ENCODE peak calls at places on chromosomes 4 and X, in seven cellular contexts. One of them, this sample, is unnamed.

GRCh38 chrX:40652664-40653063 is 5.3 kb upstream of the CXorf38 start:
- DNase-seq in K562: no peak
- DNase-seq in stomach: no peak
- DNase-seq in upper lobe of left lung: no peak
- DNase-seq in Panc1: no peak
- DNase-seq in sigmoid colon: no peak
- DNase-seq in endothelial cell of umbilical vein: no peak
- DNase-seq in this sample: no peak

GRCh38 chr4:153222162-153222789 is 18.0 kb downstream of the TRIM2 start:
- DNase-seq in upper lobe of left lung: no peak
- DNase-seq in stomach: peak
- DNase-seq in Panc1: no peak
- DNase-seq in sigmoid colon: peak
- DNase-seq in K562: no peak
- DNase-seq in endothelial cell of umbilical vein: peak
- DNase-seq in this sample: peak

GRCh38 chrX:38975368-38975767 is 174.1 kb downstream of the MID1IP1 start:
- DNase-seq in sigmoid colon: no peak
- DNase-seq in stomach: no peak
- DNase-seq in Panc1: no peak
- DNase-seq in endothelial cell of umbilical vein: no peak
- DNase-seq in upper lobe of left lung: no peak
- DNase-seq in K562: no peak
- DNase-seq in this sample: no peak

GRCh38 chr4:11954093-11954492 is 525.4 kb upstream of the HS3ST1 start:
- DNase-seq in stomach: no peak
- DNase-seq in upper lobe of left lung: no peak
- DNase-seq in Panc1: no peak
- DNase-seq in K562: no peak
- DNase-seq in endothelial cell of umbilical vein: peak
- DNase-seq in sigmoid colon: no peak
- DNase-seq in this sample: peak

GRCh38 chr4:3389186-3389878 is 52.4 kb upstream of the HGFAC start:
- DNase-seq in sigmoid colon: peak
- DNase-seq in stomach: no peak
- DNase-seq in upper lobe of left lung: peak
- DNase-seq in Panc1: no peak
- DNase-seq in K562: no peak
- DNase-seq in endothelial cell of umbilical vein: no peak
- DNase-seq in this sample: no peak

GRCh38 chr4:78220283-78220682 is 163.2 kb downstream of the FRAS1 start:
- DNase-seq in Panc1: no peak
- DNase-seq in endothelial cell of umbilical vein: no peak
- DNase-seq in stomach: no peak
- DNase-seq in upper lobe of left lung: no peak
- DNase-seq in K562: no peak
- DNase-seq in sigmoid colon: no peak
- DNase-seq in this sample: no peak

GRCh38 chr4:48546336-48546735 is 56.3 kb downstream of the ZAR1 start:
- DNase-seq in upper lobe of left lung: no peak
- DNase-seq in endothelial cell of umbilical vein: peak
- DNase-seq in sigmoid colon: no peak
- DNase-seq in stomach: no peak
- DNase-seq in K562: peak
- DNase-seq in Panc1: peak
- DNase-seq in this sample: no peak

GRCh38 chr4:2591189-2591588 is 54.7 kb downstream of the FAM193A start:
- DNase-seq in sigmoid colon: no peak
- DNase-seq in K562: no peak
- DNase-seq in endothelial cell of umbilical vein: peak
- DNase-seq in stomach: no peak
- DNase-seq in Panc1: no peak
- DNase-seq in upper lobe of left lung: no peak
- DNase-seq in this sample: no peak

GRCh38 chr4:174256277-174256713 is 27.2 kb downstream of the FBXO8 start:
- DNase-seq in sigmoid colon: no peak
- DNase-seq in Panc1: no peak
- DNase-seq in endothelial cell of umbilical vein: peak
- DNase-seq in K562: no peak
- DNase-seq in stomach: no peak
- DNase-seq in upper lobe of left lung: no peak
- DNase-seq in this sample: no peak

GRCh38 chrX:29257516-29257915 is 670.3 kb downstream of the IL1RAPL1 start:
- DNase-seq in Panc1: no peak
- DNase-seq in upper lobe of left lung: no peak
- DNase-seq in endothelial cell of umbilical vein: no peak
- DNase-seq in K562: no peak
- DNase-seq in sigmoid colon: no peak
- DNase-seq in stomach: no peak
- DNase-seq in this sample: no peak

GRCh38 chr4:135382280-135382679 is 1180.7 kb upstream of the PABPC4L start:
- DNase-seq in sigmoid colon: no peak
- DNase-seq in K562: no peak
- DNase-seq in upper lobe of left lung: peak
- DNase-seq in Panc1: no peak
- DNase-seq in endothelial cell of umbilical vein: no peak
- DNase-seq in stomach: no peak
- DNase-seq in this sample: no peak

GRCh38 chrX:149453030-149453429 is 52.1 kb downstream of the IDS start:
- DNase-seq in stomach: no peak
- DNase-seq in endothelial cell of umbilical vein: peak
- DNase-seq in K562: peak
- DNase-seq in sigmoid colon: no peak
- DNase-seq in upper lobe of left lung: no peak
- DNase-seq in Panc1: peak
- DNase-seq in this sample: no peak

GRCh38 chr4:5635826-5636196 is 72.5 kb downstream of the EVC2 start:
- DNase-seq in stomach: no peak
- DNase-seq in endothelial cell of umbilical vein: no peak
- DNase-seq in K562: no peak
- DNase-seq in upper lobe of left lung: no peak
- DNase-seq in Panc1: no peak
- DNase-seq in sigmoid colon: no peak
- DNase-seq in this sample: no peak

GRCh38 chr4:4524364-4524763 is 17.5 kb downstream of the STX18 start:
- DNase-seq in upper lobe of left lung: no peak
- DNase-seq in stomach: no peak
- DNase-seq in endothelial cell of umbilical vein: no peak
- DNase-seq in K562: no peak
- DNase-seq in Panc1: no peak
- DNase-seq in sigmoid colon: no peak
- DNase-seq in this sample: no peak

GRCh38 chr4:48780867-48781219 is 764 bp upstream of the FRYL start:
- DNase-seq in sigmoid colon: peak
- DNase-seq in stomach: peak
- DNase-seq in upper lobe of left lung: no peak
- DNase-seq in endothelial cell of umbilical vein: peak
- DNase-seq in K562: no peak
- DNase-seq in Panc1: no peak
- DNase-seq in this sample: peak

GRCh38 chr4:60743654-60744053 is 456.5 kb upstream of the ADGRL3 start:
- DNase-seq in upper lobe of left lung: no peak
- DNase-seq in sigmoid colon: no peak
- DNase-seq in Panc1: no peak
- DNase-seq in K562: no peak
- DNase-seq in stomach: no peak
- DNase-seq in endothelial cell of umbilical vein: no peak
- DNase-seq in this sample: no peak

GRCh38 chr4:75845992-75846391 is 56.3 kb downstream of the PPEF2 start:
- DNase-seq in K562: no peak
- DNase-seq in endothelial cell of umbilical vein: no peak
- DNase-seq in upper lobe of left lung: no peak
- DNase-seq in sigmoid colon: no peak
- DNase-seq in Panc1: no peak
- DNase-seq in stomach: no peak
- DNase-seq in this sample: no peak

GRCh38 chr4:56186808-56187523 is 200.3 kb downstream of the AASDH start:
- DNase-seq in K562: no peak
- DNase-seq in endothelial cell of umbilical vein: no peak
- DNase-seq in stomach: no peak
- DNase-seq in sigmoid colon: no peak
- DNase-seq in upper lobe of left lung: no peak
- DNase-seq in Panc1: no peak
- DNase-seq in this sample: no peak

GRCh38 chr4:112765317-112765989 is 128.5 kb downstream of the LARP7 start:
- DNase-seq in Panc1: no peak
- DNase-seq in sigmoid colon: no peak
- DNase-seq in K562: peak
- DNase-seq in upper lobe of left lung: no peak
- DNase-seq in stomach: no peak
- DNase-seq in endothelial cell of umbilical vein: peak
- DNase-seq in this sample: no peak

GRCh38 chrX:404656-405055 is 17.9 kb upstream of the PPP2R3B start:
- DNase-seq in Panc1: no peak
- DNase-seq in sigmoid colon: no peak
- DNase-seq in endothelial cell of umbilical vein: no peak
- DNase-seq in stomach: no peak
- DNase-seq in upper lobe of left lung: no peak
- DNase-seq in K562: no peak
- DNase-seq in this sample: no peak

GRCh38 chr4:94454405-94454804 is 2.7 kb downstream of the PDLIM5 start:
- DNase-seq in endothelial cell of umbilical vein: peak
- DNase-seq in sigmoid colon: no peak
- DNase-seq in upper lobe of left lung: no peak
- DNase-seq in Panc1: no peak
- DNase-seq in K562: no peak
- DNase-seq in stomach: no peak
- DNase-seq in this sample: no peak

GRCh38 chrX:130176354-130176776 is 4.6 kb downstream of the RAB33A start:
- DNase-seq in sigmoid colon: no peak
- DNase-seq in Panc1: no peak
- DNase-seq in stomach: no peak
- DNase-seq in upper lobe of left lung: no peak
- DNase-seq in K562: no peak
- DNase-seq in endothelial cell of umbilical vein: no peak
- DNase-seq in this sample: peak

GRCh38 chr4:184807261-184807660 is 18.5 kb downstream of the ACSL1 start:
- DNase-seq in Panc1: no peak
- DNase-seq in stomach: peak
- DNase-seq in K562: no peak
- DNase-seq in endothelial cell of umbilical vein: no peak
- DNase-seq in sigmoid colon: no peak
- DNase-seq in upper lobe of left lung: no peak
- DNase-seq in this sample: no peak
- H3K27ac ChIP-seq in Panc1: no peak
- H3K27ac ChIP-seq in stomach: peak
- H3K27ac ChIP-seq in K562: no peak
- H3K27ac ChIP-seq in endothelial cell of umbilical vein: no peak
- H3K27ac ChIP-seq in sigmoid colon: no peak
- H3K27ac ChIP-seq in upper lobe of left lung: peak
- H3K27ac ChIP-seq in this sample: no peak

GRCh38 chr4:119328695-119329094 is 6.8 kb upstream of the FABP2 start:
- DNase-seq in Panc1: no peak
- DNase-seq in K562: no peak
- DNase-seq in sigmoid colon: no peak
- DNase-seq in stomach: no peak
- DNase-seq in upper lobe of left lung: no peak
- DNase-seq in endothelial cell of umbilical vein: no peak
- DNase-seq in this sample: no peak
- TF ChIP-seq POLR2AphosphoS5 in Panc1: no peak
- TF ChIP-seq POLR2AphosphoS5 in K562: no peak
- TF ChIP-seq POLR2AphosphoS5 in sigmoid colon: no peak
- TF ChIP-seq POLR2AphosphoS5 in stomach: no peak
- TF ChIP-seq POLR2AphosphoS5 in upper lobe of left lung: no peak
- TF ChIP-seq POLR2AphosphoS5 in endothelial cell of umbilical vein: no peak
- TF ChIP-seq POLR2AphosphoS5 in this sample: no peak

GRCh38 chr4:122731676-122732075 is 828 bp upstream of the BBS12 start:
- DNase-seq in upper lobe of left lung: no peak
- DNase-seq in stomach: no peak
- DNase-seq in K562: no peak
- DNase-seq in endothelial cell of umbilical vein: no peak
- DNase-seq in sigmoid colon: no peak
- DNase-seq in Panc1: no peak
- DNase-seq in this sample: no peak
- H3K27ac ChIP-seq in upper lobe of left lung: peak
- H3K27ac ChIP-seq in stomach: peak
- H3K27ac ChIP-seq in K562: peak
- H3K27ac ChIP-seq in endothelial cell of umbilical vein: peak
- H3K27ac ChIP-seq in sigmoid colon: peak
- H3K27ac ChIP-seq in Panc1: peak
- H3K27ac ChIP-seq in this sample: peak

DNA sequence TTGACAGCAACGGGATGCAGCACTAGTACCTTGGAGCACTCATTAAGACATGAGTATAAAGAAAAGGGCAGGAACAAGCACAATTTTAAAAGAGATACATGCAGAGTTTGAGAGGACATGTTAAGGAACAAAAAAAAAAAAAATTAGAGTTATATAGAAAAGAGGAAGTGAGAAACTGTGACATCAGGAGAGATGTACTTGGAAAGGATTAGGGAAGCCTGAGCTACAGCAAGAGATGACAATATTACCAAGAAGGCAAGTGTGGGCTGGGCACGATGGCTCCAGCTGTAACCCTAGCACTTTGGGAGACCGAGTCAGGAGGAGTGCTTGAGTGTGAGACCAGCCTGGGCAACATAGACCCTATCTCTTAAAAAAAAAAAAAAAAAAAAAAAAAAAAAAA is 37.4 kb downstream of the GPR143 start:
- DNase-seq in K562: no peak
- DNase-seq in endothelial cell of umbilical vein: no peak
- DNase-seq in stomach: no peak
- DNase-seq in Panc1: no peak
- DNase-seq in upper lobe of left lung: no peak
- DNase-seq in sigmoid colon: no peak
- DNase-seq in this sample: no peak
- TF ChIP-seq POLR2AphosphoS5 in K562: no peak
- TF ChIP-seq POLR2AphosphoS5 in endothelial cell of umbilical vein: no peak
- TF ChIP-seq POLR2AphosphoS5 in stomach: no peak
- TF ChIP-seq POLR2AphosphoS5 in Panc1: no peak
- TF ChIP-seq POLR2AphosphoS5 in upper lobe of left lung: no peak
- TF ChIP-seq POLR2AphosphoS5 in sigmoid colon: no peak
- TF ChIP-seq POLR2AphosphoS5 in this sample: no peak

GRCh38 chr4:105714071-105714521 is 5.5 kb downstream of the GSTCD start:
- DNase-seq in upper lobe of left lung: no peak
- DNase-seq in Panc1: no peak
- DNase-seq in sigmoid colon: no peak
- DNase-seq in stomach: no peak
- DNase-seq in K562: no peak
- DNase-seq in endothelial cell of umbilical vein: no peak
- DNase-seq in this sample: no peak
- H3K27ac ChIP-seq in upper lobe of left lung: no peak
- H3K27ac ChIP-seq in Panc1: peak
- H3K27ac ChIP-seq in sigmoid colon: no peak
- H3K27ac ChIP-seq in stomach: no peak
- H3K27ac ChIP-seq in K562: peak
- H3K27ac ChIP-seq in endothelial cell of umbilical vein: no peak
- H3K27ac ChIP-seq in this sample: no peak

DNA sequence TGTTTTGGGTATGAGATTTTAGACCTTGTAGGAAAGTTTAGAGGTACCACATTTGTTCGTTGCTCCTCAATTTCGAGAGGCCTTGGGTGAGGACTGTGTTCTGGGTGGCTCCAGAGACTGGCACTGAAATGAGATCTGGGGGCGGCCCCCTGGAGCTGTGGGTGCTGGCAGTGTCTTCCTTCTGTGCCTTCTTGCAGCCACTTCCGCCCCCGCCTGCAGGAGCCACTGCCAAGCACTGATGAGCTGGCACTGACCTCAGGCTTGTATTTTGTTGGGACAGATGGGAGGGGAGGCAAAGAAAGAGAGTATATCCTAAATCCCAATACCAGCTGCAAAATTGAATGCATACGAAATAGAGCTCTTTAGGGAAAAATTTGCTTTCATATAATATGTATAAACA is 64.5 kb upstream of the CLDN34 start:
- DNase-seq in upper lobe of left lung: no peak
- DNase-seq in endothelial cell of umbilical vein: no peak
- DNase-seq in stomach: no peak
- DNase-seq in sigmoid colon: no peak
- DNase-seq in K562: no peak
- DNase-seq in Panc1: no peak
- DNase-seq in this sample: no peak
- TF ChIP-seq POLR2AphosphoS5 in upper lobe of left lung: no peak
- TF ChIP-seq POLR2AphosphoS5 in endothelial cell of umbilical vein: no peak
- TF ChIP-seq POLR2AphosphoS5 in stomach: no peak
- TF ChIP-seq POLR2AphosphoS5 in sigmoid colon: no peak
- TF ChIP-seq POLR2AphosphoS5 in K562: no peak
- TF ChIP-seq POLR2AphosphoS5 in Panc1: no peak
- TF ChIP-seq POLR2AphosphoS5 in this sample: no peak